ENCODE peak calls at places on chromosomes 12 and 14, in five cellular contexts. One of them, this sample, is unnamed.

GRCh38 chr14:63475761-63476160 is 67.4 kb downstream of the PPP2R5E start:
- DNase-seq in ovary: no peak
- DNase-seq in K562: no peak
- DNase-seq in A549: no peak
- DNase-seq in suprapubic skin: no peak
- DNase-seq in this sample: no peak

GRCh38 chr12:17588968-17589367 is 501.0 kb downstream of the RERGL start:
- DNase-seq in ovary: no peak
- DNase-seq in K562: no peak
- DNase-seq in A549: peak
- DNase-seq in suprapubic skin: no peak
- DNase-seq in this sample: no peak

GRCh38 chr12:65466906-65467305 is 188.4 kb downstream of the MSRB3 start:
- DNase-seq in ovary: no peak
- DNase-seq in K562: no peak
- DNase-seq in A549: no peak
- DNase-seq in suprapubic skin: no peak
- DNase-seq in this sample: no peak

GRCh38 chr14:101598159-101598558 is 36.9 kb downstream of the DIO3 start:
- DNase-seq in ovary: no peak
- DNase-seq in K562: no peak
- DNase-seq in A549: no peak
- DNase-seq in suprapubic skin: peak
- DNase-seq in this sample: no peak

GRCh38 chr14:103928011-103928890 is at the start of gene TDRD9:
- DNase-seq in ovary: no peak
- DNase-seq in K562: no peak
- DNase-seq in A549: no peak
- DNase-seq in suprapubic skin: peak
- DNase-seq in this sample: no peak

GRCh38 chr14:53858344-53858682 is 98.3 kb downstream of the BMP4 start:
- DNase-seq in ovary: no peak
- DNase-seq in K562: no peak
- DNase-seq in A549: no peak
- DNase-seq in suprapubic skin: no peak
- DNase-seq in this sample: no peak

GRCh38 chr12:104738841-104739642 is 219.0 kb downstream of the SLC41A2 start:
- DNase-seq in ovary: no peak
- DNase-seq in K562: no peak
- DNase-seq in A549: no peak
- DNase-seq in suprapubic skin: no peak
- DNase-seq in this sample: no peak

GRCh38 chr14:84490081-84490480 is 1039.9 kb upstream of the FLRT2 start:
- DNase-seq in ovary: no peak
- DNase-seq in K562: no peak
- DNase-seq in A549: no peak
- DNase-seq in suprapubic skin: no peak
- DNase-seq in this sample: no peak

GRCh38 chr12:94570161-94570560 is 80.2 kb downstream of the TMCC3 start:
- DNase-seq in ovary: no peak
- DNase-seq in K562: no peak
- DNase-seq in A549: no peak
- DNase-seq in suprapubic skin: no peak
- DNase-seq in this sample: no peak

GRCh38 chr12:21526721-21527345 is 737 bp downstream of the SPX start:
- DNase-seq in ovary: no peak
- DNase-seq in K562: no peak
- DNase-seq in A549: no peak
- DNase-seq in suprapubic skin: no peak
- DNase-seq in this sample: no peak

GRCh38 chr14:22997676-22998323 is 12.1 kb downstream of the C14orf93 start:
- DNase-seq in ovary: no peak
- DNase-seq in K562: no peak
- DNase-seq in A549: no peak
- DNase-seq in suprapubic skin: no peak
- DNase-seq in this sample: no peak

GRCh38 chr12:74538491-74539258 is 1.0 kb downstream of the ATXN7L3B start:
- DNase-seq in ovary: no peak
- DNase-seq in K562: peak
- DNase-seq in A549: no peak
- DNase-seq in suprapubic skin: no peak
- DNase-seq in this sample: peak

GRCh38 chr12:25241171-25242020 is 9.3 kb downstream of the KRAS start:
- DNase-seq in ovary: no peak
- DNase-seq in K562: no peak
- DNase-seq in A549: no peak
- DNase-seq in suprapubic skin: no peak
- DNase-seq in this sample: no peak

GRCh38 chr14:22898302-22898894 is 15.4 kb downstream of the REM2 start:
- DNase-seq in ovary: no peak
- DNase-seq in K562: no peak
- DNase-seq in A549: no peak
- DNase-seq in suprapubic skin: no peak
- DNase-seq in this sample: no peak

GRCh38 chr12:105057174-105057573 is 27.1 kb downstream of the ALDH1L2 start:
- DNase-seq in ovary: no peak
- DNase-seq in K562: no peak
- DNase-seq in A549: no peak
- DNase-seq in suprapubic skin: no peak
- DNase-seq in this sample: no peak

GRCh38 chr14:100534528-100535286 is 52.5 kb downstream of the BEGAIN start:
- DNase-seq in ovary: peak
- DNase-seq in K562: no peak
- DNase-seq in A549: no peak
- DNase-seq in suprapubic skin: no peak
- DNase-seq in this sample: peak

GRCh38 chr14:96122496-96122895 is 82.1 kb upstream of the BDKRB2 start:
- DNase-seq in ovary: no peak
- DNase-seq in K562: no peak
- DNase-seq in A549: no peak
- DNase-seq in suprapubic skin: no peak
- DNase-seq in this sample: no peak

GRCh38 chr12:115542656-115543055 is 734.8 kb downstream of the MED13L start:
- DNase-seq in ovary: no peak
- DNase-seq in K562: no peak
- DNase-seq in A549: no peak
- DNase-seq in suprapubic skin: no peak
- DNase-seq in this sample: no peak

GRCh38 chr12:38934696-38935095 is 29.3 kb upstream of the CPNE8 start:
- DNase-seq in ovary: no peak
- DNase-seq in K562: no peak
- DNase-seq in A549: no peak
- DNase-seq in suprapubic skin: no peak
- DNase-seq in this sample: no peak

GRCh38 chr14:93999573-93999972 is 2.5 kb downstream of the CCDC197 start:
- DNase-seq in ovary: no peak
- DNase-seq in K562: no peak
- DNase-seq in A549: no peak
- DNase-seq in suprapubic skin: no peak
- DNase-seq in this sample: no peak

GRCh38 chr12:116217045-116217444 is 60.4 kb downstream of the MED13L start:
- DNase-seq in ovary: no peak
- DNase-seq in K562: no peak
- DNase-seq in A549: no peak
- DNase-seq in suprapubic skin: no peak
- DNase-seq in this sample: no peak

GRCh38 chr14:100147181-100147631 is 12.2 kb downstream of the DEGS2 start:
- DNase-seq in ovary: no peak
- DNase-seq in K562: no peak
- DNase-seq in A549: no peak
- DNase-seq in suprapubic skin: no peak
- DNase-seq in this sample: peak

GRCh38 chr12:953776-954175 is 4.3 kb upstream of the RAD52 start:
- DNase-seq in ovary: no peak
- DNase-seq in K562: no peak
- DNase-seq in A549: no peak
- DNase-seq in suprapubic skin: no peak
- DNase-seq in this sample: no peak

GRCh38 chr12:49098035-49098451 is 3.4 kb upstream of the DHH start:
- DNase-seq in ovary: no peak
- DNase-seq in K562: peak
- DNase-seq in A549: peak
- DNase-seq in suprapubic skin: no peak
- DNase-seq in this sample: peak

GRCh38 chr12:63150255-63151060 is 543 bp downstream of the AVPR1A start:
- DNase-seq in ovary: peak
- DNase-seq in K562: no peak
- DNase-seq in A549: no peak
- DNase-seq in suprapubic skin: peak
- DNase-seq in this sample: peak

GRCh38 chr12:12483438-12483837 is 79.2 kb downstream of the DUSP16 start:
- DNase-seq in ovary: no peak
- DNase-seq in K562: no peak
- DNase-seq in A549: no peak
- DNase-seq in suprapubic skin: no peak
- DNase-seq in this sample: no peak
- H3K27ac ChIP-seq in ovary: no peak
- H3K27ac ChIP-seq in K562: no peak
- H3K27ac ChIP-seq in A549: peak
- H3K27ac ChIP-seq in suprapubic skin: no peak
- H3K27ac ChIP-seq in this sample: no peak

GRCh38 chr12:54018608-54018984 is 9.6 kb upstream of the HOXC6 start:
- DNase-seq in ovary: peak
- DNase-seq in K562: peak
- DNase-seq in A549: peak
- DNase-seq in suprapubic skin: no peak
- DNase-seq in this sample: no peak

GRCh38 chr12:54016478-54016964 is 7.7 kb downstream of the HOXC8 start:
- DNase-seq in ovary: no peak
- DNase-seq in K562: no peak
- DNase-seq in A549: peak
- DNase-seq in suprapubic skin: no peak
- DNase-seq in this sample: no peak

GRCh38 chr12:54019111-54019811 is 9.0 kb upstream of the HOXC6 start:
- DNase-seq in ovary: no peak
- DNase-seq in K562: peak
- DNase-seq in A549: no peak
- DNase-seq in suprapubic skin: no peak
- DNase-seq in this sample: no peak

GRCh38 chr12:54017027-54017788 is 8.4 kb downstream of the HOXC8 start:
- DNase-seq in ovary: no peak
- DNase-seq in K562: peak
- DNase-seq in A549: peak
- DNase-seq in suprapubic skin: no peak
- DNase-seq in this sample: no peak

GRCh38 chr12:54017845-54018607 is 9.2 kb downstream of the HOXC8 start:
- DNase-seq in ovary: peak
- DNase-seq in K562: peak
- DNase-seq in A549: peak
- DNase-seq in suprapubic skin: peak
- DNase-seq in this sample: peak
- TF ChIP-seq POLR2A in ovary: peak
- TF ChIP-seq POLR2A in K562: peak
- TF ChIP-seq POLR2A in A549: peak
- TF ChIP-seq POLR2A in suprapubic skin: peak
- TF ChIP-seq POLR2A in this sample: no peak

GRCh38 chr12:52331833-52332232 is 10.6 kb upstream of the KRT83 start:
- DNase-seq in ovary: no peak
- DNase-seq in K562: no peak
- DNase-seq in A549: no peak
- DNase-seq in suprapubic skin: no peak
- DNase-seq in this sample: peak

GRCh38 chr12:52331039-52331438 is 9.8 kb upstream of the KRT83 start:
- DNase-seq in ovary: no peak
- DNase-seq in K562: no peak
- DNase-seq in A549: no peak
- DNase-seq in suprapubic skin: no peak
- DNase-seq in this sample: no peak

GRCh38 chr12:52324068-52324444 is 2.9 kb upstream of the KRT83 start:
- DNase-seq in ovary: no peak
- DNase-seq in K562: no peak
- DNase-seq in A549: no peak
- DNase-seq in suprapubic skin: peak
- DNase-seq in this sample: peak

GRCh38 chr12:52327086-52327829 is 6.1 kb upstream of the KRT83 start:
- DNase-seq in ovary: no peak
- DNase-seq in K562: peak
- DNase-seq in A549: peak
- DNase-seq in suprapubic skin: no peak
- DNase-seq in this sample: peak

DNA sequence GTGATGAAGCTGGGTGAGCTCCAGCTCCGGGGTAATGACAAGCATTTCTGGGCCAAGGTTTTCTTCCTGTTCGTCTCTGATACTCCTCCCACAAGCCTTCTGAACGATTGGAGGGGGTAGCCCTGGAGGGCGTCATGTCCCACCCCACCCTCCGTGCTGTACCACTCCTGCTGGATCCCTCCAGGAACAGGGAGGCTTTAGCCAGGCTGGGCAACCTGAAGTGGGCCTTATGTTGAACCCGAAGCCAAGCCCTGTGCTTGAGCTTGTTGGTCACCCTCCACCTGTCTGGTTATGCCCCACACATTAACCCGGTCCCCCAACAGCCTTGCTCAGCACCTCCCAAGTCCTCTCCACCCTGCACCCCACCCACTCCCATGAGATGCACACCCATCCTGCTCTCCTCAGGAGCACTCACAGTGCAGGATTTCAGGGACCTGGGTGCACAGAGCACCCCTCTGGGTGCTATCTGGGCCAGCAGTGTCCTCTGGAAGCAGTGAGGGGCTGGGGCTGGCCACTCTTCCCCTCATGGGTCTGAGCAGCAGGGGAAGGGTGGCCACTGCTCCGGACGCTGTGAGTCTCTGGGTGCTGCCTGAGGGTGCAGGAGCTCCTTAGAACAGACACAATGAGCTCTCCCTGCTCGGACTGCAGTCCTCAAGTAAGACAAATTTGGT is 6.8 kb upstream of the KRT83 start:
- DNase-seq in ovary: no peak
- DNase-seq in K562: no peak
- DNase-seq in A549: no peak
- DNase-seq in suprapubic skin: no peak
- DNase-seq in this sample: peak
- TF ChIP-seq CTCF in ovary: no peak
- TF ChIP-seq CTCF in K562: no peak
- TF ChIP-seq CTCF in A549: no peak
- TF ChIP-seq CTCF in suprapubic skin: no peak
- TF ChIP-seq CTCF in this sample: no peak

DNA sequence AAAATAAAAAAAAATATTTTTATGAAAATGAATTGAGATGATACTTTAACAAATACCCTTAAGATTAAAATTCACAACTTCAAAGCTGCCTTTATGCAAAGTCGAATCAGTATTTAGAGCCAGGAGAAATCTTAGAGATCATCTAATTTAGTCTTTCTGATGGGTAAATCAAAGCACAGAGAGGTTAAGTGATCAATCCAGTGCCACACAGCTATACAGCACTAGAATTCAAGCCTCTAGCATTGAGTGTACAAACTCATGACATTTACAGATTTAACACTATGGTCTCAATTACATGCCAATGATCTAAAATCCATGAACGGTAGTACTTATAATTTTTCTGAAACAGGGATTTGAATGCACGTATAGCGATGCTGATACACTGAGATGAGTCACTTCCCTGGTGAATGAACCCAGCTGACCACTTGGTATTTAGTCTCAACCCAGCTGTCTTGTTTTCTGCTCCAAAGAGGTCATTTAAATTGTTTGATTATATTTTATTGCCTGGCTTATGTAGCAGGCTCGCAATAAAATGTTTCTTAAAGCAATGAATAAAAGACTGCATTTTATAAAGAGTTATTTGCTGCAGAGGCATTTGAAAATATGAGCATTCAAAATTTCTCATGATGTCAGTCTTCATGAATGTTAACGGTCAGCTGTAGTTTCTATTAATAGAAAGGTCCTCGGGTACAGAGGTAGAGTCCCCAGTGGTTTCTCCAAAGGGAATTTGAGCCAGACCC is 152.4 kb upstream of the PRICKLE1 start:
- DNase-seq in ovary: no peak
- DNase-seq in K562: no peak
- DNase-seq in A549: no peak
- DNase-seq in suprapubic skin: no peak
- DNase-seq in this sample: no peak
- H3K27ac ChIP-seq in ovary: no peak
- H3K27ac ChIP-seq in K562: no peak
- H3K27ac ChIP-seq in A549: no peak
- H3K27ac ChIP-seq in suprapubic skin: no peak
- H3K27ac ChIP-seq in this sample: no peak